ENCODE peak calls at places on chromosomes 16 and 17, in seven cellular contexts. K is IMR-90, G is GM06990, W is EL, E is DMS153, O is choroid plexus epithelial cell, L is OCI-LY7. U is an unnamed sample.

GRCh38 chr16:50245417-50246298 is 20.7 kb upstream of the ADCY7 start:
- DNase-seq in K (peak), O (peak), E (no peak), G (peak), L (peak), W (peak), U (peak)

GRCh38 chr17:41466988-41467387 is at the start of gene KRT32:
- DNase-seq in L (no peak), O (no peak), G (no peak), W (no peak), K (no peak), E (no peak), U (no peak)

GRCh38 chr16:84738255-84739038 is 38.6 kb downstream of the USP10 start:
- DNase-seq in L (peak), K (peak), O (peak), W (peak), E (peak), G (peak), U (peak)

GRCh38 chr16:17082126-17082882 is 388.5 kb downstream of the XYLT1 start:
- DNase-seq in E (no peak), G (no peak), O (no peak), W (no peak), L (no peak), K (no peak), U (no peak)

GRCh38 chr16:4433228-4433627 is 7.6 kb downstream of the DNAJA3 start:
- DNase-seq in O (no peak), E (no peak), L (no peak), K (no peak), W (no peak), G (no peak), U (no peak)

GRCh38 chr17:42325026-42325425 is 36.7 kb downstream of the STAT5A start:
- DNase-seq in E (no peak), L (no peak), W (peak), G (no peak), K (peak), O (peak), U (peak)

GRCh38 chr17:2449486-2449885 is 48.6 kb upstream of the MNT start:
- DNase-seq in W (no peak), O (no peak), L (peak), K (peak), E (no peak), G (no peak), U (no peak)

GRCh38 chr16:67961551-67961957 is 6.9 kb downstream of the SLC12A4 start:
- DNase-seq in W (no peak), O (no peak), K (no peak), E (peak), L (no peak), G (no peak), U (no peak)

GRCh38 chr16:88810868-88811599 is 694 bp downstream of the APRT start:
- DNase-seq in O (peak), E (peak), K (peak), W (peak), L (peak), G (peak), U (peak)

GRCh38 chr17:79803997-79804855 is 7.3 kb upstream of the CBX8 start:
- DNase-seq in O (no peak), L (peak), G (peak), E (no peak), W (peak), K (no peak), U (no peak)

GRCh38 chr16:881219-882097 is 80.9 kb upstream of the GNG13 start:
- DNase-seq in L (no peak), E (no peak), K (no peak), G (no peak), W (no peak), O (no peak), U (no peak)

GRCh38 chr16:9739301-9739700 is 442.9 kb downstream of the GRIN2A start:
- DNase-seq in L (no peak), G (no peak), O (no peak), K (no peak), E (no peak), W (no peak), U (no peak)

GRCh38 chr17:68868708-68869107 is 86.5 kb downstream of the ABCA8 start:
- DNase-seq in G (no peak), E (no peak), W (no peak), O (peak), K (peak), L (no peak), U (no peak)

GRCh38 chr16:67862623-67863583 is 9.9 kb upstream of the EDC4 start:
- DNase-seq in G (no peak), K (peak), E (no peak), L (no peak), O (peak), W (no peak), U (peak)

GRCh38 chr16:73031155-73031866 is 16.6 kb downstream of the ZFHX3 start:
- DNase-seq in G (no peak), K (no peak), W (no peak), L (no peak), O (no peak), E (no peak), U (no peak)

GRCh38 chr16:82655315-82655714 is 28.5 kb downstream of the CDH13 start:
- DNase-seq in O (peak), K (peak), G (peak), E (no peak), W (peak), L (no peak), U (peak)

GRCh38 chr17:10797848-10798328 is 6.0 kb downstream of the TMEM238L start:
- DNase-seq in G (no peak), E (no peak), K (no peak), W (no peak), O (no peak), L (no peak), U (no peak)

GRCh38 chr17:2018716-2019490 is 6.2 kb downstream of the RTN4RL1 start:
- DNase-seq in G (no peak), O (no peak), E (peak), W (no peak), K (no peak), L (no peak), U (no peak)

GRCh38 chr17:10109146-10109545 is 89.3 kb downstream of the GAS7 start:
- DNase-seq in O (no peak), W (no peak), K (no peak), G (no peak), E (no peak), L (no peak), U (no peak)

GRCh38 chr17:41792835-41793748 is 6.6 kb upstream of the JUP start:
- DNase-seq in K (peak), O (peak), L (no peak), W (peak), G (no peak), E (peak), U (peak)

GRCh38 chr17:72640415-72641165 is 451.9 kb downstream of the SLC39A11 start:
- DNase-seq in K (no peak), G (no peak), W (no peak), O (no peak), E (peak), L (no peak), U (no peak)

GRCh38 chr16:67268136-67268579 is 11.2 kb upstream of the PLEKHG4 start:
- DNase-seq in E (no peak), G (no peak), L (no peak), K (peak), O (peak), W (peak), U (peak)

GRCh38 chr17:4357030-4357635 is 9.3 kb downstream of the UBE2G1 start:
- DNase-seq in E (no peak), W (no peak), L (no peak), O (peak), G (no peak), K (no peak), U (no peak)

GRCh38 chr16:20673882-20674683 is 23.4 kb downstream of the ACSM1 start:
- DNase-seq in W (no peak), K (no peak), L (no peak), E (no peak), O (no peak), G (no peak), U (no peak)

GRCh38 chr16:76502555-76502954 is 225.4 kb downstream of the CNTNAP4 start:
- DNase-seq in W (no peak), L (no peak), O (no peak), E (no peak), G (no peak), K (no peak), U (no peak)

GRCh38 chr17:62804822-62805221 is 3.3 kb downstream of the MARCHF10 start:
- DNase-seq in O (peak), E (no peak), W (no peak), K (peak), G (no peak), L (no peak), U (peak)

U was measured in LHCN-M2.